ENCODE peak calls at places on chromosomes 7 and 10, in five cellular contexts. One of them, this sample, is unnamed.

GRCh38 chr7:6158424-6159096 is 113.9 kb downstream of the CYTH3 start:
- DNase-seq in ovary: no peak
- DNase-seq in heart right ventricle: no peak
- DNase-seq in CD4-positive, CD25-positive, alpha-beta regulatory T cell: no peak
- DNase-seq in fibroblast of lung: no peak
- DNase-seq in this sample: no peak

GRCh38 chr10:35993816-35994515 is 351.9 kb upstream of the FZD8 start:
- DNase-seq in heart right ventricle: no peak
- DNase-seq in CD4-positive, CD25-positive, alpha-beta regulatory T cell: no peak
- DNase-seq in ovary: no peak
- DNase-seq in fibroblast of lung: no peak
- DNase-seq in this sample: no peak

GRCh38 chr7:38463277-38464224 is 167.6 kb downstream of the AMPH start:
- DNase-seq in heart right ventricle: peak; percentile 61
- DNase-seq in CD4-positive, CD25-positive, alpha-beta regulatory T cell: peak; percentile 72
- DNase-seq in ovary: peak; percentile 50
- DNase-seq in fibroblast of lung: peak; percentile 63
- DNase-seq in this sample: peak; percentile 63

GRCh38 chr7:136870799-136871487 is 2.5 kb downstream of the CHRM2 start:
- DNase-seq in CD4-positive, CD25-positive, alpha-beta regulatory T cell: no peak
- DNase-seq in fibroblast of lung: peak; percentile 29
- DNase-seq in ovary: no peak
- DNase-seq in heart right ventricle: peak; percentile 42
- DNase-seq in this sample: no peak

GRCh38 chr7:78125884-78126283 is 327.3 kb downstream of the PHTF2 start:
- DNase-seq in ovary: no peak
- DNase-seq in fibroblast of lung: peak; percentile 52
- DNase-seq in CD4-positive, CD25-positive, alpha-beta regulatory T cell: no peak
- DNase-seq in heart right ventricle: no peak
- DNase-seq in this sample: no peak

GRCh38 chr10:5461914-5462840 is 37.2 kb downstream of the CALML5 start:
- DNase-seq in heart right ventricle: no peak
- DNase-seq in CD4-positive, CD25-positive, alpha-beta regulatory T cell: no peak
- DNase-seq in fibroblast of lung: peak; percentile 66
- DNase-seq in ovary: no peak
- DNase-seq in this sample: no peak

GRCh38 chr7:102066476-102066875 is 220.2 kb upstream of the SH2B2 start:
- DNase-seq in CD4-positive, CD25-positive, alpha-beta regulatory T cell: no peak
- DNase-seq in ovary: no peak
- DNase-seq in fibroblast of lung: no peak
- DNase-seq in heart right ventricle: no peak
- DNase-seq in this sample: no peak

GRCh38 chr7:52592698-52593097 is 442.7 kb upstream of the POM121L12 start:
- DNase-seq in fibroblast of lung: no peak
- DNase-seq in ovary: no peak
- DNase-seq in CD4-positive, CD25-positive, alpha-beta regulatory T cell: no peak
- DNase-seq in heart right ventricle: no peak
- DNase-seq in this sample: no peak

GRCh38 chr10:2225609-2226008 is 488.3 kb upstream of the ADARB2 start:
- DNase-seq in CD4-positive, CD25-positive, alpha-beta regulatory T cell: no peak
- DNase-seq in ovary: no peak
- DNase-seq in fibroblast of lung: no peak
- DNase-seq in heart right ventricle: no peak
- DNase-seq in this sample: no peak

GRCh38 chr10:43679509-43679908 is 30.8 kb upstream of the ZNF32 start:
- DNase-seq in fibroblast of lung: peak; percentile 55
- DNase-seq in ovary: no peak
- DNase-seq in heart right ventricle: peak; percentile 74
- DNase-seq in CD4-positive, CD25-positive, alpha-beta regulatory T cell: no peak
- DNase-seq in this sample: no peak

GRCh38 chr10:119268428-119268827 is 61.1 kb downstream of the GRK5 start:
- DNase-seq in fibroblast of lung: no peak
- DNase-seq in heart right ventricle: no peak
- DNase-seq in ovary: no peak
- DNase-seq in CD4-positive, CD25-positive, alpha-beta regulatory T cell: no peak
- DNase-seq in this sample: no peak
- H3K4me1 ChIP-seq in fibroblast of lung: peaks cover 21% of the 10 kb centered on the region
- H3K4me1 ChIP-seq in heart right ventricle: peaks cover 97% of the 10 kb centered on the region
- H3K4me1 ChIP-seq in ovary: peaks cover 23% of the 10 kb centered on the region
- H3K4me1 ChIP-seq in CD4-positive, CD25-positive, alpha-beta regulatory T cell: peaks cover 53% of the 10 kb centered on the region
- H3K4me1 ChIP-seq in this sample: peaks cover 55% of the 10 kb centered on the region

GRCh38 chr7:135761751-135762488 is 13.3 kb upstream of the FAM180A start:
- DNase-seq in heart right ventricle: no peak
- DNase-seq in ovary: no peak
- DNase-seq in CD4-positive, CD25-positive, alpha-beta regulatory T cell: no peak
- DNase-seq in fibroblast of lung: peak; percentile 84
- DNase-seq in this sample: no peak
- H3K27ac ChIP-seq in heart right ventricle: peak overlapping the region; percentile 61
- H3K27ac ChIP-seq in ovary: no peak overlapping the region
- H3K27ac ChIP-seq in CD4-positive, CD25-positive, alpha-beta regulatory T cell: no peak overlapping the region
- H3K27ac ChIP-seq in fibroblast of lung: no peak overlapping the region
- H3K27ac ChIP-seq in this sample: no peak overlapping the region

GRCh38 chr10:70183304-70183703 is 13.0 kb upstream of the SAR1A start:
- DNase-seq in fibroblast of lung: no peak
- DNase-seq in CD4-positive, CD25-positive, alpha-beta regulatory T cell: no peak
- DNase-seq in heart right ventricle: no peak
- DNase-seq in ovary: no peak
- DNase-seq in this sample: no peak

GRCh38 chr10:70175516-70175915 is 5.2 kb upstream of the SAR1A start:
- DNase-seq in ovary: no peak
- DNase-seq in heart right ventricle: no peak
- DNase-seq in CD4-positive, CD25-positive, alpha-beta regulatory T cell: no peak
- DNase-seq in fibroblast of lung: no peak
- DNase-seq in this sample: no peak

GRCh38 chr10:70176441-70176840 is 6.1 kb upstream of the SAR1A start:
- DNase-seq in ovary: no peak
- DNase-seq in fibroblast of lung: peak; percentile 4
- DNase-seq in CD4-positive, CD25-positive, alpha-beta regulatory T cell: no peak
- DNase-seq in heart right ventricle: no peak
- DNase-seq in this sample: no peak

GRCh38 chr10:70174058-70174741 is 3.9 kb upstream of the SAR1A start:
- DNase-seq in fibroblast of lung: peak; percentile 5
- DNase-seq in ovary: no peak
- DNase-seq in heart right ventricle: no peak
- DNase-seq in CD4-positive, CD25-positive, alpha-beta regulatory T cell: peak; percentile 79
- DNase-seq in this sample: peak; percentile 50

DNA sequence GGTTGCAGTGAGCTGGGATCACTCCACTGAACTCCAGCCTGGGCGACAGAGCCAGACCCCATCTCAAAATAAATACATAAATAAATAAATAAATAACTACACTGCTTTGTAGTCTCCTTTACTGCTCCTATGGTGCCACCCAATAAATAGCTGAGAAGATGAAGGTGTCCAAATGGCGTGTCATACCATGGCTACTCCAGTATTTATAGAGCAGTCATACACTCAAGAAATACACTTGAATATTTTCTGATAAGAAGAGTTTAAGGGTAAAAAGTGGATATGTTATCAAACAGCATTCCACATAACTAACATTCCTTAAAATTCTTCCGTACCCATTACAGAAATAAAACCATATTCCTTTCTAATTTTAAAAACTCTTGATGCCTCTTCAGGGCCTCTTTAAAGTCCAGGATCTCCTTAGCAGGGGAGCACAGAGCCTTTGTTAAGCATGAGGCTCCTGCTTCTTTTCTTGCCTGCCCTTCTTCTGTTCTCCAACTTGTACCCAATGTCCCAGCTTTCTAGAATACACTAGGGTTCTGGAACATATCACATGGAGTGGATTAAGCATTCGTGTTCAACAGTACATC is 7.9 kb upstream of the SAR1A start:
- DNase-seq in heart right ventricle: no peak
- DNase-seq in CD4-positive, CD25-positive, alpha-beta regulatory T cell: no peak
- DNase-seq in fibroblast of lung: no peak
- DNase-seq in ovary: no peak
- DNase-seq in this sample: no peak
- H3K36me3 ChIP-seq in heart right ventricle: no peaks in the 10 kb centered on the region
- H3K36me3 ChIP-seq in CD4-positive, CD25-positive, alpha-beta regulatory T cell: no peaks in the 10 kb centered on the region
- H3K36me3 ChIP-seq in fibroblast of lung: no peaks in the 10 kb centered on the region
- H3K36me3 ChIP-seq in ovary: no peaks in the 10 kb centered on the region
- H3K36me3 ChIP-seq in this sample: no peaks in the 10 kb centered on the region

DNA sequence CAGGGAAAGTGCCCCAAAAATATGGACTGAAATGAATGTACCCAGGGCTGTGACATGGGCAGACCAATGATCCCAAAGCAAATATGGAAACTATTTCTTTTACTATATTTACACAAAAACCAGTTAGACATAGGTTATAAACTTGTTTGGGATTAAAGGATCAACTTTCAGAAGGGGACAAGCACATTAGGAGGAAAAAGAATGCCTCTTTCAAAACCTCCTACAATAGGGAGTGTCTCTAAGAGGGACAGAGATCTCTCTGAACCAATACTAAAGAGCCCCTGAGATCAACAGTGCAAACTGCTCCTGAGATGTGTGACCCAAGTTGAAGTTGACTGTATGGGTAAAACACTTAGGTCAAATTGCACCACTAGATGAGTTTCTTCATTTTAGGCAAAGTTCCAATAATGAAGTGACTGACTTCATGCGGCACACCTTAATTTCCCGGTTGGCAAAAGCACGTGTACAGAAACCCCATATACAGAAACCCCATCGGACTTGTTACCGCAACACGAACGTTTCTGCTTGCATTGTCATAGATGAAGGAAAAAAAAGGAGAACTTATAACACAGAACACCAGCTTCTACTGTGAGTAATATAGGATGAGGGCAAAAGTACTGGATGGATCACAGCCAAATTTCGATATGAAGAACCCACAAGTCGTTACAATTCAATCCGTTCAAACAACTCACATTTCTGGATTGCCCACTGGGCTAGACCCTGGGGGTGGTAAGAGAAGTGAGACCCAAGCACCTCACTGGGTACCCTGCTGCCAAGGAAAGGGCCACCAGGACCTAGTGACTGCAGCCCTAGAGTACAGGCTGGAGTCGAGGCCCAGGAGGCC is 4.3 kb downstream of the SVIL start:
- DNase-seq in fibroblast of lung: no peak
- DNase-seq in CD4-positive, CD25-positive, alpha-beta regulatory T cell: no peak
- DNase-seq in heart right ventricle: no peak
- DNase-seq in ovary: no peak
- DNase-seq in this sample: no peak
- H3K4me1 ChIP-seq in fibroblast of lung: peaks cover 14% of the 10 kb centered on the region
- H3K4me1 ChIP-seq in CD4-positive, CD25-positive, alpha-beta regulatory T cell: peaks cover 12% of the 10 kb centered on the region
- H3K4me1 ChIP-seq in heart right ventricle: peaks cover 58% of the 10 kb centered on the region
- H3K4me1 ChIP-seq in ovary: peaks cover 27% of the 10 kb centered on the region
- H3K4me1 ChIP-seq in this sample: peaks cover 26% of the 10 kb centered on the region

GRCh38 chr10:118520116-118520742 is 75.2 kb downstream of the PRLHR start:
- DNase-seq in heart right ventricle: no peak
- DNase-seq in ovary: no peak
- DNase-seq in fibroblast of lung: no peak
- DNase-seq in CD4-positive, CD25-positive, alpha-beta regulatory T cell: no peak
- DNase-seq in this sample: no peak
- H3K27ac ChIP-seq in heart right ventricle: no peak overlapping the region
- H3K27ac ChIP-seq in ovary: no peak overlapping the region
- H3K27ac ChIP-seq in fibroblast of lung: no peak overlapping the region
- H3K27ac ChIP-seq in CD4-positive, CD25-positive, alpha-beta regulatory T cell: no peak overlapping the region
- H3K27ac ChIP-seq in this sample: no peak overlapping the region

GRCh38 chr7:748446-748845 is 21.4 kb upstream of the PRKAR1B start:
- DNase-seq in heart right ventricle: no peak
- DNase-seq in CD4-positive, CD25-positive, alpha-beta regulatory T cell: no peak
- DNase-seq in fibroblast of lung: no peak
- DNase-seq in ovary: peak; percentile 26
- DNase-seq in this sample: no peak

GRCh38 chr7:744854-745430 is 17.9 kb upstream of the PRKAR1B start:
- DNase-seq in CD4-positive, CD25-positive, alpha-beta regulatory T cell: no peak
- DNase-seq in ovary: peak; percentile 24
- DNase-seq in fibroblast of lung: no peak
- DNase-seq in heart right ventricle: no peak
- DNase-seq in this sample: no peak

GRCh38 chr7:745431-745980 is 18.4 kb upstream of the PRKAR1B start:
- DNase-seq in ovary: peak; percentile 17
- DNase-seq in CD4-positive, CD25-positive, alpha-beta regulatory T cell: no peak
- DNase-seq in fibroblast of lung: no peak
- DNase-seq in heart right ventricle: no peak
- DNase-seq in this sample: no peak

GRCh38 chr7:747186-747585 is 20.1 kb upstream of the PRKAR1B start:
- DNase-seq in heart right ventricle: no peak
- DNase-seq in ovary: peak; percentile 14
- DNase-seq in fibroblast of lung: no peak
- DNase-seq in CD4-positive, CD25-positive, alpha-beta regulatory T cell: no peak
- DNase-seq in this sample: no peak

GRCh38 chr7:746074-747061 is 19.3 kb upstream of the PRKAR1B start:
- DNase-seq in fibroblast of lung: no peak
- DNase-seq in CD4-positive, CD25-positive, alpha-beta regulatory T cell: no peak
- DNase-seq in ovary: peak; percentile 30
- DNase-seq in heart right ventricle: no peak
- DNase-seq in this sample: no peak
- H3K36me3 ChIP-seq in fibroblast of lung: peaks cover 2% of the 10 kb centered on the region
- H3K36me3 ChIP-seq in CD4-positive, CD25-positive, alpha-beta regulatory T cell: peaks cover 7% of the 10 kb centered on the region
- H3K36me3 ChIP-seq in ovary: no peaks in the 10 kb centered on the region
- H3K36me3 ChIP-seq in heart right ventricle: peaks cover 41% of the 10 kb centered on the region
- H3K36me3 ChIP-seq in this sample: peaks cover 10% of the 10 kb centered on the region

GRCh38 chr7:148456351-148456750 is 134.2 kb upstream of the C7orf33 start:
- DNase-seq in fibroblast of lung: no peak
- DNase-seq in ovary: no peak
- DNase-seq in CD4-positive, CD25-positive, alpha-beta regulatory T cell: no peak
- DNase-seq in heart right ventricle: no peak
- DNase-seq in this sample: no peak
- H3K4me1 ChIP-seq in fibroblast of lung: no peaks in the 10 kb centered on the region
- H3K4me1 ChIP-seq in ovary: no peaks in the 10 kb centered on the region
- H3K4me1 ChIP-seq in CD4-positive, CD25-positive, alpha-beta regulatory T cell: no peaks in the 10 kb centered on the region
- H3K4me1 ChIP-seq in heart right ventricle: no peaks in the 10 kb centered on the region
- H3K4me1 ChIP-seq in this sample: no peaks in the 10 kb centered on the region

GRCh38 chr10:29659770-29660097 is 25.0 kb upstream of the SVIL start:
- DNase-seq in heart right ventricle: no peak
- DNase-seq in ovary: no peak
- DNase-seq in CD4-positive, CD25-positive, alpha-beta regulatory T cell: no peak
- DNase-seq in fibroblast of lung: no peak
- DNase-seq in this sample: no peak
- H3K27ac ChIP-seq in heart right ventricle: peak overlapping the region; percentile 46
- H3K27ac ChIP-seq in ovary: peak overlapping the region; percentile 76
- H3K27ac ChIP-seq in CD4-positive, CD25-positive, alpha-beta regulatory T cell: no peak overlapping the region
- H3K27ac ChIP-seq in fibroblast of lung: peak overlapping the region; percentile 89
- H3K27ac ChIP-seq in this sample: peak overlapping the region; percentile 66

GRCh38 chr7:47282790-47283496 is 299.0 kb downstream of the TNS3 start:
- DNase-seq in heart right ventricle: no peak
- DNase-seq in fibroblast of lung: no peak
- DNase-seq in CD4-positive, CD25-positive, alpha-beta regulatory T cell: no peak
- DNase-seq in ovary: no peak
- DNase-seq in this sample: no peak

GRCh38 chr7:47280114-47280513 is 301.8 kb downstream of the TNS3 start:
- DNase-seq in CD4-positive, CD25-positive, alpha-beta regulatory T cell: no peak
- DNase-seq in fibroblast of lung: no peak
- DNase-seq in heart right ventricle: no peak
- DNase-seq in ovary: no peak
- DNase-seq in this sample: no peak

GRCh38 chr7:47283497-47284131 is 298.3 kb downstream of the TNS3 start:
- DNase-seq in CD4-positive, CD25-positive, alpha-beta regulatory T cell: no peak
- DNase-seq in ovary: no peak
- DNase-seq in heart right ventricle: no peak
- DNase-seq in fibroblast of lung: no peak
- DNase-seq in this sample: no peak

GRCh38 chr7:47281966-47282643 is 299.8 kb downstream of the TNS3 start:
- DNase-seq in fibroblast of lung: no peak
- DNase-seq in heart right ventricle: no peak
- DNase-seq in CD4-positive, CD25-positive, alpha-beta regulatory T cell: no peak
- DNase-seq in ovary: no peak
- DNase-seq in this sample: no peak

GRCh38 chr7:47281161-47281560 is 300.8 kb downstream of the TNS3 start:
- DNase-seq in CD4-positive, CD25-positive, alpha-beta regulatory T cell: no peak
- DNase-seq in heart right ventricle: no peak
- DNase-seq in ovary: no peak
- DNase-seq in fibroblast of lung: no peak
- DNase-seq in this sample: no peak
- H3K36me3 ChIP-seq in CD4-positive, CD25-positive, alpha-beta regulatory T cell: no peaks in the 10 kb centered on the region
- H3K36me3 ChIP-seq in heart right ventricle: peaks cover 92% of the 10 kb centered on the region
- H3K36me3 ChIP-seq in ovary: no peaks in the 10 kb centered on the region
- H3K36me3 ChIP-seq in fibroblast of lung: peaks cover 39% of the 10 kb centered on the region
- H3K36me3 ChIP-seq in this sample: no peaks in the 10 kb centered on the region